ENCODE peak calls at places on chromosomes 3 and 15, in five cellular contexts. E, C, R, Q and S are unnamed samples.

GRCh38 chr3:107063351-107063750 is 313.9 kb upstream of the CCDC54 start:
- DNase-seq in C (no peak), E (peak), R (no peak), Q (no peak), S (no peak)

GRCh38 chr3:124879395-124879723 is 7.8 kb downstream of the ITGB5 start:
- DNase-seq in Q (no peak), E (no peak), R (no peak), C (no peak), S (no peak)

GRCh38 chr15:53116169-53116568 is 326.0 kb upstream of the ONECUT1 start:
- DNase-seq in Q (no peak), R (no peak), C (no peak), E (no peak), S (no peak)

GRCh38 chr15:74027688-74028087 is 33.2 kb downstream of the PML start:
- DNase-seq in E (no peak), Q (no peak), R (no peak), C (no peak), S (no peak)

GRCh38 chr3:173411288-173412064 is 13.9 kb downstream of the NLGN1 start:
- DNase-seq in R (no peak), Q (peak), E (peak), C (peak), S (no peak)

GRCh38 chr3:28328188-28329151 is 20.1 kb upstream of the ZCWPW2 start:
- DNase-seq in C (no peak), R (no peak), Q (no peak), E (peak), S (no peak)

GRCh38 chr15:71654714-71655174 is 155.6 kb upstream of the NR2E3 start:
- DNase-seq in C (peak), Q (no peak), R (no peak), E (no peak), S (no peak)

GRCh38 chr3:61172684-61173083 is 78.6 kb downstream of the FHIT start:
- DNase-seq in R (no peak), E (no peak), Q (peak), C (no peak), S (no peak)

GRCh38 chr3:188947983-188948657 is 223.7 kb upstream of the TPRG1 start:
- DNase-seq in C (peak), Q (peak), R (peak), E (peak), S (no peak)

GRCh38 chr15:55846108-55846707 is 103.3 kb upstream of the PRTG start:
- DNase-seq in R (peak), C (peak), E (peak), Q (peak), S (peak)

GRCh38 chr15:72112111-72112510 is 5.8 kb downstream of the MYO9A start:
- DNase-seq in Q (no peak), E (peak), R (no peak), C (no peak), S (no peak)

GRCh38 chr3:127456471-127457093 is 134.0 kb downstream of the TPRA1 start:
- DNase-seq in Q (no peak), E (peak), C (no peak), R (no peak), S (no peak)

GRCh38 chr15:101210466-101210865 is 41.4 kb downstream of the CHSY1 start:
- DNase-seq in E (no peak), Q (no peak), C (no peak), R (no peak), S (no peak)

GRCh38 chr3:67624078-67624477 is 30.3 kb downstream of the SUCLG2 start:
- DNase-seq in C (no peak), R (no peak), E (no peak), Q (no peak), S (no peak)

GRCh38 chr3:129014148-129014547 is 13.0 kb downstream of the EFCC1 start:
- DNase-seq in R (no peak), C (no peak), Q (peak), E (no peak), S (no peak)

GRCh38 chr3:105511031-105511430 is 144.3 kb downstream of the ALCAM start:
- DNase-seq in Q (no peak), C (no peak), E (no peak), R (no peak), S (no peak)

GRCh38 chr3:107990433-107990832 is 100.4 kb downstream of the CD47 start:
- DNase-seq in R (no peak), C (no peak), Q (no peak), E (no peak), S (no peak)

GRCh38 chr3:44013967-44014366 is 227.7 kb upstream of the TOPAZ1 start:
- DNase-seq in E (no peak), C (no peak), Q (no peak), R (peak), S (no peak)

GRCh38 chr15:63370764-63371163 is 10.9 kb downstream of the CA12 start:
- DNase-seq in E (no peak), R (peak), C (no peak), Q (no peak), S (no peak)

GRCh38 chr15:95495033-95495541 is 835.4 kb upstream of the NR2F2 start:
- DNase-seq in Q (no peak), E (peak), C (no peak), R (peak), S (no peak)

GRCh38 chr3:68249265-68249664 is 594.9 kb upstream of the SUCLG2 start:
- DNase-seq in E (no peak), C (no peak), Q (no peak), R (no peak), S (no peak)

GRCh38 chr15:81930582-81931369 is 115.0 kb downstream of the MEX3B start:
- DNase-seq in E (no peak), C (no peak), Q (no peak), R (no peak), S (no peak)

GRCh38 chr3:57923101-57923500 is 85.1 kb upstream of the FLNB start:
- DNase-seq in E (no peak), R (no peak), Q (no peak), C (no peak), S (no peak)

GRCh38 chr3:10745392-10745791 is 70.6 kb upstream of the SLC6A11 start:
- DNase-seq in C (no peak), R (no peak), Q (no peak), E (no peak), S (no peak)

GRCh38 chr3:139732729-139733128 is 55.0 kb upstream of the NMNAT3 start:
- DNase-seq in R (no peak), E (no peak), Q (no peak), C (no peak), S (no peak)

GRCh38 chr15:85580914-85581313 is 200.5 kb downstream of the AKAP13 start:
- DNase-seq in C (no peak), Q (no peak), R (no peak), E (no peak), S (no peak)

GRCh38 chr3:131200636-131201199 is 174.0 kb downstream of the NEK11 start:
- DNase-seq in Q (no peak), R (no peak), C (no peak), E (no peak), S (no peak)

GRCh38 chr15:60374628-60375081 is 23.1 kb downstream of the ANXA2 start:
- DNase-seq in E (peak), C (peak), R (peak), Q (no peak), S (no peak)

GRCh38 chr3:158050461-158050860 is 55.8 kb downstream of the SHOX2 start:
- DNase-seq in R (no peak), C (no peak), Q (no peak), E (peak), S (no peak)

GRCh38 chr15:47398115-47398514 is 319.2 kb upstream of the SEMA6D start:
- DNase-seq in R (no peak), C (no peak), Q (no peak), E (no peak), S (no peak)

GRCh38 chr3:120147072-120147871 is 53.0 kb upstream of the GSK3B start:
- DNase-seq in C (no peak), R (no peak), E (no peak), Q (no peak), S (peak)
- TF ChIP-seq CTCF in C (no peak), R (no peak), E (no peak), Q (peak), S (peak)

GRCh38 chr3:37808656-37809055 is 53.0 kb upstream of the CTDSPL start:
- DNase-seq in C (no peak), E (no peak), R (no peak), Q (no peak), S (no peak)

GRCh38 chr3:37806505-37807291 is 55.0 kb upstream of the CTDSPL start:
- DNase-seq in C (no peak), E (no peak), Q (peak), R (no peak), S (no peak)

GRCh38 chr3:37800022-37800493 is 61.6 kb upstream of the CTDSPL start:
- DNase-seq in C (no peak), Q (no peak), E (no peak), R (no peak), S (no peak)

GRCh38 chr3:37801966-37802365 is 59.7 kb upstream of the CTDSPL start:
- DNase-seq in Q (no peak), C (no peak), R (no peak), E (no peak), S (no peak)

DNA sequence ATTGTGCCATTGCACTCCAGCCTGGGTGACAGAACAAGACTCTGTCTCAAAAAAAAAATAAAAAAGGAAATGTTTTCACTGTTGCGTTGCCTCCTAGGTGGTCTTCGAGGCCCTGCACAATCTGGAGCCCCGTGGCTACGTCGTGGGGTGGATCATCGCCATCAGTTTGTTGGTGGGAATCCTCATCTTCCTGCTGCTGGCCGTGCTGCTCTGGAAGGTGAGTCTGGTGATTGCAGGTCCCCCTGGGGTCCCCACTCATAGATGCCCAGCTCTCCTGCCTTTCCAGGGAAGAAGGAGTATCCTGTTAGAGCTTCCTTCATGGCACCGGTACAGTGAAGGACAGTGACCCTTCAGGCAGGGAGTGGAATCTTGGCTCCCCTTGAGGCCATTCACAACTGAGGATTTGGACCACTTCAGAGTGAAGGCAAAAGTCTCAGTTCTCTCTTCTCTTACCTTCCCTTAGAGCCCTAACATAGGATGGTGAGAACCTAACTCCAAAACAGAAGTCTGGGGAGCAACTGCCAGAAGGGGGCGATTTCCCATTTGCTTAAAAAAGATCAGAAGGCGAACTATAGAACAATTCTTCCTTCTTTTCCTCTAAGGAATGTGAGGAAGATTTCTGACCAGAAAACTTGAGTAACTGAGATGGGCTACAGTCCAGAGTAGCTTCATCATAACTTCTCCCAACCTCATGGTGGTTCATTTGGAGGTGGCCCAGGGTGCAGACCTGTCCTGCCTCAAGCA is 57.8 kb upstream of the CTDSPL start:
- DNase-seq in E (no peak), C (no peak), R (no peak), Q (no peak), S (no peak)
- TF ChIP-seq CTCF in E (no peak), C (no peak), R (no peak), Q (no peak), S (no peak)

GRCh38 chr3:147187687-147188086 is 218.7 kb downstream of the ZIC4 start:
- DNase-seq in E (no peak), R (no peak), C (no peak), Q (no peak), S (no peak)

GRCh38 chr3:147197739-147198138 is 208.6 kb downstream of the ZIC4 start:
- DNase-seq in E (no peak), Q (no peak), R (no peak), C (no peak), S (no peak)

GRCh38 chr3:147189016-147189415 is 217.3 kb downstream of the ZIC4 start:
- DNase-seq in C (no peak), Q (no peak), E (no peak), R (no peak), S (no peak)

GRCh38 chr3:147195896-147196295 is 210.4 kb downstream of the ZIC4 start:
- DNase-seq in Q (no peak), R (no peak), E (peak), C (no peak), S (no peak)

DNA sequence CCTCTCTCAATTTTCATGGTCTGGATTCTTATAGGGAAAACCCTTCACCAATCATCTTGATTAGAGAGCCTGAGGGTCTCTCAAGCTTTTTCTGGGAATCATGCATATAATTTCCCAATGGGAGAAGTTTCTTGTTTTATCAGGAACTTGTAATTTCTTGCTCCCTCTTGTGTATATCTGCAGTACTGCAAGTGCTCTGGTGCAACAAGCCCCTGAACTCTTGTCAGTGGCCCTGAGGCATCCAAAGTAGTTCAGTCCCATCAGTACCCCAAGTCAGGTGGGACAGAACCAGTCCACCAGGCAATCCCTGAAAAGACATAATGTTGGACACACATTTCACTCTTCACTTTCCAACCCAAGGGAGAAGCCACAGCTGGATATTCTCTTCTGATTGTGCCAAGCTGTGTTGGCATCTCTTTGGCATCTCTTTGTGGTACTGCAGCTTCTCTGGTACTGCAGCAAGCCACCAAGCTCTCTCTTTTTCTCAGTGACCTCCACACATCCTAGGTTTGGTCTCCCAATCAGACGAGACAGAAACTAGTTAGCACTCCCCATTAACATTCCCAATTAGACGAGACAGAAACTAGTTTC is 214.5 kb downstream of the ZIC4 start:
- DNase-seq in C (peak), E (peak), Q (peak), R (peak), S (peak)
- TF ChIP-seq CTCF in C (peak), E (peak), Q (peak), R (peak), S (peak)

DNA sequence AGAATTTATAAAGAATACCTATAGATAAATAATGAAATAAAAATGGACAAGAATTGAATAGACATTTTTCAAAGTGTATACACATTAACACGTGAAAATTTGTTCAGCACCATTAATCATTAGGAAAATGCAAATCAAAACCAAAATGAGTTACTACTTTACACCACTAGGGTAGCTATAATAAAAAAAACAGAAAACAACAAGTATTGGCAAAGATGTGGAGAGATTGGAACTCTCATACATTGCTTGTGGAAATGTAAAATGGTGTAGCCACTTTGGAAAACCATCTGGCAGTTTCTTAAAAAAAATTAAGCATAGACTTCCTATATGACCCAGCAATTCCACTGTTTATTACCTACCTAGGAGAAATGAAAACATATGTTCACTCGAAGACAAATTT is 172.8 kb upstream of the P2RY1 start:
- DNase-seq in Q (no peak), C (no peak), E (no peak), R (no peak), S (no peak)
- TF ChIP-seq CTCF in Q (no peak), C (no peak), E (no peak), R (no peak), S (no peak)

GRCh38 chr3:155088705-155089380 is 8.7 kb downstream of the MME start:
- DNase-seq in R (no peak), C (no peak), E (no peak), Q (no peak), S (no peak)

GRCh38 chr3:155084567-155084966 is 4.4 kb downstream of the MME start:
- DNase-seq in C (no peak), E (peak), Q (no peak), R (no peak), S (no peak)

GRCh38 chr3:155083313-155083905 is 3.3 kb downstream of the MME start:
- DNase-seq in R (no peak), E (peak), Q (no peak), C (no peak), S (no peak)

GRCh38 chr3:155089495-155089894 is 9.4 kb downstream of the MME start:
- DNase-seq in Q (no peak), R (no peak), C (no peak), E (no peak), S (no peak)

GRCh38 chr3:155086041-155086440 is 5.9 kb downstream of the MME start:
- DNase-seq in Q (no peak), R (no peak), C (no peak), E (no peak), S (no peak)
- TF ChIP-seq CTCF in Q (no peak), R (no peak), C (no peak), E (no peak), S (no peak)

GRCh38 chr3:155983834-155984474 is 113.5 kb downstream of the GMPS start:
- DNase-seq in R (no peak), E (no peak), C (no peak), Q (no peak), S (no peak)
- TF ChIP-seq CTCF in R (no peak), E (peak), C (no peak), Q (peak), S (no peak)